ENCODE peak calls at places on chromosomes 11 and 22, in eight cellular contexts. P is PC-9, T is OCI-LY7, G is left ventricle myocardium inferior, Y is GM12878, A is pancreas, V is PC-3, W is fibroblast of villous mesenchyme. M is an unnamed sample.

GRCh38 chr11:19080579-19080993 is 20.1 kb upstream of the MRGPRX2 start:
- DNase-seq in W (peak), T (no peak), V (peak), A (peak), G (no peak), P (peak), Y (no peak), M (no peak)

GRCh38 chr22:36546092-36546804 is 17.3 kb upstream of the EIF3D start:
- DNase-seq in A (no peak), V (peak), G (peak), P (peak), W (peak), Y (no peak), T (peak), M (no peak)

GRCh38 chr11:69529001-69529400 is 47.5 kb downstream of the LINC01488 start:
- DNase-seq in V (no peak), A (peak), G (no peak), P (no peak), T (no peak), Y (no peak), W (no peak), M (no peak)

GRCh38 chr22:39345231-39345630 is 4.6 kb upstream of the SYNGR1 start:
- DNase-seq in A (no peak), V (no peak), P (peak), Y (no peak), G (no peak), W (no peak), T (no peak), M (no peak)

GRCh38 chr22:33065230-33065629 is 7.0 kb upstream of the SYN3 start:
- DNase-seq in V (no peak), G (no peak), Y (no peak), A (no peak), W (no peak), T (no peak), P (no peak), M (no peak)

GRCh38 chr22:37806409-37807338 is 1.1 kb upstream of the GCAT start:
- DNase-seq in A (no peak), Y (no peak), V (peak), T (no peak), P (no peak), G (no peak), W (peak), M (no peak)

GRCh38 chr22:16819249-16819648 is 6.0 kb downstream of the XKR3 start:
- DNase-seq in Y (no peak), P (no peak), V (no peak), T (peak), A (no peak), W (no peak), G (no peak), M (no peak)

GRCh38 chr11:8097926-8098325 is 16.9 kb downstream of the TUB start:
- DNase-seq in V (no peak), T (no peak), G (no peak), P (no peak), W (no peak), Y (no peak), A (no peak), M (no peak)

GRCh38 chr22:45945621-45946020 is 31.3 kb downstream of the WNT7B start:
- DNase-seq in W (no peak), Y (no peak), V (no peak), A (no peak), P (no peak), T (no peak), G (no peak), M (no peak)

GRCh38 chr11:101759771-101760450 is 154.9 kb upstream of the CEP126 start:
- DNase-seq in V (peak), W (peak), A (no peak), Y (no peak), P (no peak), G (no peak), T (no peak), M (no peak)

GRCh38 chr11:100672483-100673038 is 14.5 kb upstream of the ARHGAP42 start:
- DNase-seq in W (no peak), Y (no peak), G (no peak), A (no peak), P (no peak), T (no peak), V (no peak), M (no peak)

GRCh38 chr11:2089536-2090165 is 49.5 kb downstream of the IGF2 start:
- DNase-seq in W (peak), P (no peak), T (peak), A (no peak), V (peak), G (no peak), Y (no peak), M (no peak)

GRCh38 chr11:86160546-86161149 is 83.9 kb upstream of the EED start:
- DNase-seq in V (peak), Y (no peak), T (no peak), P (peak), W (no peak), G (no peak), A (no peak), M (no peak)

GRCh38 chr11:113674397-113674685 is 31.8 kb downstream of the TMPRSS5 start:
- DNase-seq in W (no peak), Y (no peak), V (peak), P (no peak), G (no peak), A (no peak), T (no peak), M (no peak)

GRCh38 chr22:29144786-29145160 is 60.9 kb upstream of the EMID1 start:
- DNase-seq in V (no peak), A (peak), P (no peak), G (no peak), Y (no peak), T (no peak), W (no peak), M (no peak)

GRCh38 chr22:24583221-24583971 is 9.5 kb downstream of the LRRC75B start:
- DNase-seq in Y (no peak), G (no peak), W (peak), V (no peak), A (peak), P (no peak), T (no peak), M (no peak)

GRCh38 chr11:125088576-125089455 is 22.6 kb downstream of the TMEM218 start:
- DNase-seq in G (no peak), V (no peak), W (no peak), T (no peak), P (no peak), Y (no peak), A (peak), M (no peak)

GRCh38 chr22:47115921-47116320 is 353.5 kb downstream of the TBC1D22A start:
- DNase-seq in V (no peak), T (no peak), G (no peak), A (no peak), Y (no peak), P (no peak), W (no peak), M (no peak)

GRCh38 chr11:16572946-16573345 is 165.5 kb upstream of the C11orf58 start:
- DNase-seq in T (no peak), W (no peak), V (no peak), Y (no peak), P (peak), G (no peak), A (no peak), M (no peak)

GRCh38 chr22:35695202-35695601 is 22.5 kb upstream of the APOL5 start:
- DNase-seq in Y (no peak), G (no peak), V (no peak), T (no peak), A (no peak), P (no peak), W (no peak), M (no peak)

GRCh38 chr22:40213478-40213877 is 35.8 kb downstream of the TNRC6B start:
- DNase-seq in W (no peak), P (no peak), G (no peak), T (peak), V (no peak), A (no peak), Y (no peak), M (no peak)

GRCh38 chr22:41831383-41831782 is 1.5 kb upstream of the SREBF2 start:
- DNase-seq in G (no peak), T (peak), Y (no peak), W (no peak), A (no peak), P (no peak), V (no peak), M (no peak)

DNA sequence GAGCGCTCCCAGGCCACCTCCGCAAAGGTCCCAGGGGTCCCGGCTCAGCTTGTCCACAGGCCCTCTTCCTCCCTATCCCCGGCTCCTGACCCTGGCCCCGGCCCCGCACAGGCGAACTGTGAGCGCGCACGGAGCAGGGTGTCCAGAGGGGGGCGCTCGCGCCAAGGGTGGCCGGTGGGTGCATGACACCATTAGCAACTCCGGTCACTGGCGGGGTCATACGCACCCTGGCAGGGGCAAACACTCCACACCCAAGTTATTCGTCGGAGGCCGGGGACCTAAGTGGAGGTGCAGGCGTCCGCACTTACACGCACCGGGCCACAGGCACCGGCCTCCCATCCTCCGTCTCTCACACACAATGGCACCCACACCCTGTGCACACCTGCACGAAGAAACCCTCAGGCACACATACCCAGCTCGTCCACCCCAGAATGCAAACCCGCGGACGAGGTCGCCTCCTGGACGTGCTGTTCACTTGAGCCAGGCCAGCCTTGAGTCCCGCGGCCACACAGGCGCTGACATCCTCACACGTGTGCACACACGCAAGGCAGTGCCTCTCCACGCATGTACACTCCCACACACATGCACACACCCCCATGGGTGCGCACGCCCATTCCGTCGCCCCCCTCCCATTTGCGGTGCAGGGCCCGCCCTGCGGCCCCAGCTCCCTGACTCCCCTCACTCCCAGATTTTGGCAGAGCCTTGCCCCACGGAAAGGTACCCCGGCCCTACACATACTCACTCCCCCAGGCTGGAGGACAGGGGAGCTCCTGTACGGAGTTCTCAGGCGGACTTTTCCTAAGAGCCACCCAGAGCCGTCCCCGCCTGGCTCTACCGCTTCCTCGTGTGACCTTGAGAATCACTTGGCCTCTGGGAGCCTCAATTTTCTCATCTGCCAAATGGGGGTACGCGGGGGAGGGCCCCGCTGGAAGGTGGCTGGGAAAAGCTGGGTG is at the start of gene RASGRP2:
- DNase-seq in P (no peak), V (peak), A (peak), T (peak), Y (no peak), G (peak), W (peak), M (peak)
- TF ChIP-seq CTCF in P (peak), V (peak), A (no peak), T (peak), Y (peak), G (peak), W (peak), M (peak)

GRCh38 chr11:62788991-62789390 is 1.8 kb downstream of the TMEM179B start:
- DNase-seq in W (no peak), P (no peak), G (no peak), V (no peak), T (no peak), A (no peak), Y (no peak), M (no peak)

GRCh38 chr11:62789576-62789975 is 2.2 kb downstream of the TMEM223 start:
- DNase-seq in T (no peak), W (no peak), V (no peak), G (no peak), P (peak), A (no peak), Y (no peak), M (no peak)

GRCh38 chr11:62791501-62792192 is at the start of gene TMEM223:
- DNase-seq in Y (no peak), G (peak), A (peak), P (peak), T (peak), W (peak), V (peak), M (peak)

GRCh38 chr11:62787005-62787759 is at the start of gene TMEM179B:
- DNase-seq in G (peak), Y (peak), W (peak), A (peak), P (peak), T (peak), V (peak), M (peak)

DNA sequence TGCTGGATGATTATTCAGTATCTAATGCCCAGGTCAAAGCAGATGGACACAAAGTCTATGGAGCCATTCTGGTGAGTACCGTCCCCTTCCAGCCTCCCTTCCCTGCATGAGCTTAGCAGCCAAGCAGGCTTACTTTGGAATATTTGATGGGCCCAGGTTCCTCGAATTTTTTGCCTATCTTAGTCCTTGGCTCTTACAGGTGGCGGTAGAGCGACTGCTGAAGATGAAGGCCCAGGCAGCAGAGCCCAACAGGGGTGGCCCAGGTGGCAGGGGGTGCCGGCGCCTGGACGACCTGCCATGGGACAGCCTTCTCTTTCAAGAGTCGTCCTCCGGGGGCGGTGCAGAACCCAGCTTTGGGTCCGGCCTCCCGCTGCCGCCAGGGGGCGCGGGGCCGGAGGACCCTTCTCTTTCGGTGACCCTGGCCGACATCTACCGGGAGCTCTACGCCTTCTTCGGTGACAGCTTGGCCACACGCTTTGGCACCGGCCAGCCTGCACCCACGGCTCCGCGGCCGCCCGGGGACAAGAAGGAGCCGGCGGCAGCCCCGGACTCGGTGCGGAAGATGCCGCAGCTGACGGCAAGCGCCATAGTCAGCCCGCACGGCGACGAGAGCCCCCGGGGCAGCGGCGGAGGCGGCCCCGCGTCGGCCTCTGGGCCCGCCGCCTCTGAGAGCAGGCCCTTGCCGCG is 741 bp upstream of the TMEM179B start:
- DNase-seq in G (peak), Y (no peak), T (peak), P (peak), A (peak), W (peak), V (peak), M (peak)
- TF ChIP-seq CTCF in G (peak), Y (peak), T (peak), P (peak), A (peak), W (peak), V (peak), M (peak)

DNA sequence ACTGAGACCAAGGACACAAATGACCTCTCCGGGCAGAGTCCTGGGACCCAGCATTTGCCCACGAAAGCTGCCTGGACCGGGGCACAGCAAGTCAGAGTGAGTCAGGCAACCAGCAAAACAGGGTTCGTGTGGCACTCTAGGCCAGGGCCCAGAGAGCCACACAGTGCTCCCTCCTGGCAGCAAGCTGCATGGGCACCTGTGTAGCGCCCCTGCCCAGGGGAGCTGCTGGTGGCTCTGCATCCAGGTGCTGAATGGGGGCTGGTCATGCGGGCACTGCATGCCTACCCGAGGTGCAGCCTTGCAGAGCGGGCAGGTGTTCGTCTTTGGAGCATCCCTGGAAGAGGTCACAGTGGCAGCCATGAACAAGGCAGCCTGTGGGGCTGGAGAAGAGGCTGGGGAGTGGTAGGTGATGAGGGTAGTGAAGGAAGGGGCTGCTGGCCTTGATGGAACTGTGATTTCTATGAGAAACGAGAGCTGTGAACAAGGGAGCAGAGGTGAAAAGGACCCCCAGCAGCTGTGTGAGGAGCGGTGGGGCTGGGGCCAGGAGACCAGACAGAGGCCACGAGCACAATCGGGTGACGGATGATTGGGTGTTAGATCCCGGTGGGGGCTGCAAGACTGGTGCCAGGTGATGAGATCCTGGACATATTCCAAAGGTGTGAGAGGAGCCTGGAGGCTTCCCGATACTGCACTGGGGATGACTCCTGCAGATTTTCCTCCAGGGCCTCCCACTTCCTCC is 63.3 kb downstream of the DGCR2 start:
- DNase-seq in G (no peak), A (no peak), Y (no peak), V (peak), T (no peak), P (no peak), W (no peak), M (no peak)
- TF ChIP-seq CTCF in G (no peak), A (no peak), Y (no peak), V (peak), T (peak), P (no peak), W (no peak), M (peak)

DNA sequence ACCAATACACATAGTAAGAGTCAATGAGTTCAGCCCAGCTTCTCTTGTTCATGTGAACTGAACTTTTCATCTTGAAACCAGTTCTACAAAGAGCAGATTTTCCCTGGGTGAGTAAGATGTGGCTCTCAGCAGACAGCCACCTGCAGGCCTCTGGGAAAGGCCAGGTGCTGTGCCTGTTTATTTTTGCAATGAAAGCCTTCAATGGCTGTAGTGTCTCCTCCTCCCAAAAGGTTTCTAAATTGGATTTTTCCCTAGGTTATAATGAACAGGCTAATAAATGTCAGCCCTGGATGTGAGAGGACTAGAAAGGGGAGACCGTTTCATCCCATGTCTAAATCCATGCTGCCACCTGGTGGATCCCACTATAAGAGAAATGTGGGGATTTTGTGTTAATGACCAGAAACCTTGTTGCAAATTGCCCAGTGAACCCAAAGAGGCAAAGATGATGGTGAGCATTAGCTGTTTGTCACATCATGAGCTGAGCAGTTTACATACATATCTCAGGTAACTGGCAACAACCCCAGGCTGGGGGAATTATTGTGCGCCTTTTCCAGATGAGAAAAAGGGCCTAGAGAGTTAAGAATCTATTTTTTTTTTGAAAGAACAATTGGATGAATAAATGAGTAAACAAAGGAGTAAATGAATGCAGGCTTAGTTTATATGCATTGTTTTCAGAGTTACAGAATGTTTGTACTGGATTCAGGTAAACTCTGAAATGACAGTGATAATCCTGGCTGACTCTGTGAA is 12.7 kb downstream of the C11orf91 start:
- DNase-seq in V (peak), T (peak), G (no peak), W (peak), Y (peak), A (no peak), P (peak), M (peak)
- TF ChIP-seq CTCF in V (peak), T (peak), G (peak), W (peak), Y (peak), A (peak), P (peak), M (peak)

GRCh38 chr11:68369756-68370155 is 57.4 kb downstream of the LRP5 start:
- DNase-seq in T (no peak), W (no peak), G (no peak), A (no peak), Y (no peak), P (no peak), V (no peak), M (no peak)

GRCh38 chr11:68370211-68371111 is 58.1 kb downstream of the LRP5 start:
- DNase-seq in G (peak), A (no peak), T (peak), V (no peak), W (peak), P (no peak), Y (peak), M (peak)

GRCh38 chr11:68367252-68367651 is 54.9 kb downstream of the LRP5 start:
- DNase-seq in P (no peak), W (no peak), Y (no peak), G (no peak), T (no peak), V (no peak), A (no peak), M (no peak)

GRCh38 chr11:68371176-68372041 is 59.0 kb downstream of the LRP5 start:
- DNase-seq in Y (peak), P (no peak), A (no peak), W (peak), G (peak), T (peak), V (no peak), M (peak)

DNA sequence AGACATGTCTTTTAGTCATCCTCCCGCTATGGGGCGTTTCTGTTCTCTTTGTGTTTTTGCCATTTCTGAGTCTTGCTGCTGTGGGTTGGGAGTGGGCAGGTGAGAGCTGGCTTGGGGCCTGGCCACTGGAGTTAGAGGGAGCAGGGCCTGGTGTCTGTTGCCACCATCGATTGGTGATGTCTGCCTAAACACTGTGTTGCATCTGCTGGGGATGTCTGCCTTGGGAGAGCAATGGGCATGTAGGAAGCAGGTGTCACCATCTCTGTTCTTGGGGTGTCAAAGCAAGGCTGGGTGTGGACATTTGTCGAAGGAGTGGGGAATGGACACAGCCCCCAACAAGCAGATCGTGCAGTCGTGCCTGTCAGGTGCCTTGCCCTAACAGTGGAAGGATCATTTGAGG is 56.8 kb downstream of the LRP5 start:
- DNase-seq in W (no peak), Y (no peak), P (no peak), G (no peak), A (no peak), V (no peak), T (no peak), M (no peak)
- TF ChIP-seq CTCF in W (no peak), Y (no peak), P (no peak), G (no peak), A (no peak), V (no peak), T (peak), M (no peak)

M was measured in GM06990.